ENCODE peak calls at places on chromosomes 4 and X, in nine cellular contexts. Q is choroid plexus epithelial cell; D is EL; Y is T-helper 17 cell; C is NCI-H2107; H is MV-4-11; T is activated naive CD4-positive, alpha-beta T cell; O is brain microvascular endothelial cell; V is left lung. G is an unnamed sample.

GRCh38 chr4:44086753-44087152 is 361.9 kb downstream of the KCTD8 start:
- DNase-seq in H (no peak), Q (no peak), V (no peak), C (no peak), T (no peak), O (no peak), D (no peak), Y (no peak), G (no peak)

GRCh38 chr4:137263206-137263605 is 269.1 kb downstream of the PCDH18 start:
- DNase-seq in V (no peak), Q (no peak), H (no peak), Y (no peak), O (no peak), D (no peak), C (no peak), T (no peak), G (no peak)

GRCh38 chrX:39096599-39096998 is 295.3 kb downstream of the MID1IP1 start:
- DNase-seq in V (no peak), C (no peak), Q (no peak), Y (no peak), O (no peak), D (no peak), T (no peak), H (no peak), G (no peak)

GRCh38 chrX:136453771-136454170 is 34.0 kb upstream of the BRS3 start:
- DNase-seq in C (no peak), H (no peak), Y (no peak), T (no peak), V (no peak), O (no peak), Q (no peak), D (no peak), G (no peak)

GRCh38 chrX:39642071-39642470 is 455.7 kb downstream of the BCOR start:
- DNase-seq in C (no peak), Y (no peak), O (no peak), V (no peak), Q (peak; percentile 13), H (no peak), D (no peak), T (no peak), G (no peak)

GRCh38 chr4:40349561-40350198 is 14.5 kb downstream of the CHRNA9 start:
- DNase-seq in O (peak; percentile 17), V (no peak), T (no peak), H (no peak), Y (no peak), C (no peak), D (peak; percentile 12), Q (peak; percentile 13), G (no peak)

GRCh38 chr4:165522049-165522448 is 143.2 kb downstream of the CPE start:
- DNase-seq in H (peak; percentile 59), D (no peak), Y (no peak), V (no peak), Q (no peak), C (no peak), O (no peak), T (no peak), G (no peak)

GRCh38 chr4:71872221-71872620 is 88.3 kb upstream of the GC start:
- DNase-seq in V (no peak), O (no peak), Q (no peak), C (no peak), D (no peak), T (no peak), Y (no peak), H (no peak), G (no peak)

GRCh38 chr4:41750624-41751324 is 2.2 kb upstream of the PHOX2B start:
- DNase-seq in T (no peak), O (no peak), D (no peak), Y (no peak), C (no peak), V (peak; percentile 54), H (no peak), Q (no peak), G (no peak)

GRCh38 chrX:2697306-2697705 is 6.2 kb downstream of the CD99 start:
- DNase-seq in C (no peak), H (no peak), O (no peak), Y (no peak), V (no peak), D (no peak), Q (no peak), T (no peak), G (no peak)

GRCh38 chr4:139675156-139675555 is 9.5 kb downstream of the MGST2 start:
- DNase-seq in C (no peak), V (no peak), H (peak; percentile 98), Y (no peak), O (no peak), T (no peak), D (no peak), Q (no peak), G (peak; percentile 71)

GRCh38 chrX:31429915-31430314 is 358.1 kb upstream of the FTHL17 start:
- DNase-seq in Y (no peak), V (no peak), H (no peak), T (no peak), O (no peak), C (no peak), D (no peak), Q (no peak), G (no peak)

GRCh38 chrX:115229337-115229991 is 4.4 kb downstream of the LRCH2 start:
- DNase-seq in Q (peak; percentile 3), H (no peak), Y (no peak), C (no peak), O (no peak), D (peak; percentile 7), V (no peak), T (no peak), G (no peak)